ENCODE peak calls at places on chromosomes 7 and 10, in seven cellular contexts. One of them, this sample, is unnamed. For H3K36me3 and H3K27me3, the result is how much of the 10 kb centered on the place peaks cover.

GRCh38 chr10:117511601-117512390 is 30.8 kb upstream of the EMX2 start:
- DNase-seq in colonic mucosa: no peak
- DNase-seq in PC-3: no peak
- DNase-seq in GM23338: no peak
- DNase-seq in tibial artery: no peak
- DNase-seq in kidney epithelial cell: no peak
- DNase-seq in left ventricle myocardium inferior: no peak
- DNase-seq in this sample: no peak

GRCh38 chr7:123075838-123076462 is 80.5 kb upstream of the TAS2R16 start:
- DNase-seq in tibial artery: no peak
- DNase-seq in left ventricle myocardium inferior: no peak
- DNase-seq in GM23338: no peak
- DNase-seq in kidney epithelial cell: no peak
- DNase-seq in colonic mucosa: no peak
- DNase-seq in PC-3: no peak
- DNase-seq in this sample: no peak

GRCh38 chr10:44358080-44358771 is 26.7 kb downstream of the CXCL12 start:
- DNase-seq in tibial artery: no peak
- DNase-seq in kidney epithelial cell: no peak
- DNase-seq in PC-3: no peak
- DNase-seq in GM23338: no peak
- DNase-seq in left ventricle myocardium inferior: no peak
- DNase-seq in colonic mucosa: no peak
- DNase-seq in this sample: no peak

GRCh38 chr7:100895956-100896742 is 461 bp upstream of the ACHE start:
- DNase-seq in kidney epithelial cell: no peak
- DNase-seq in PC-3: no peak
- DNase-seq in tibial artery: no peak
- DNase-seq in left ventricle myocardium inferior: peak
- DNase-seq in colonic mucosa: peak
- DNase-seq in GM23338: peak
- DNase-seq in this sample: no peak

GRCh38 chr10:89679986-89680385 is 21.4 kb upstream of the KIF20B start:
- DNase-seq in left ventricle myocardium inferior: no peak
- DNase-seq in tibial artery: no peak
- DNase-seq in GM23338: no peak
- DNase-seq in PC-3: no peak
- DNase-seq in colonic mucosa: no peak
- DNase-seq in kidney epithelial cell: no peak
- DNase-seq in this sample: no peak

GRCh38 chr7:50711271-50712175 is 71.2 kb downstream of the GRB10 start:
- DNase-seq in colonic mucosa: no peak
- DNase-seq in PC-3: peak
- DNase-seq in left ventricle myocardium inferior: peak
- DNase-seq in tibial artery: peak
- DNase-seq in GM23338: no peak
- DNase-seq in kidney epithelial cell: no peak
- DNase-seq in this sample: no peak

GRCh38 chr7:27846388-27846787 is 106.4 kb downstream of the TAX1BP1 start:
- DNase-seq in left ventricle myocardium inferior: no peak
- DNase-seq in tibial artery: no peak
- DNase-seq in PC-3: no peak
- DNase-seq in colonic mucosa: no peak
- DNase-seq in GM23338: no peak
- DNase-seq in kidney epithelial cell: no peak
- DNase-seq in this sample: no peak

GRCh38 chr7:108973075-108973474 is 403.4 kb downstream of the DNAJB9 start:
- DNase-seq in left ventricle myocardium inferior: no peak
- DNase-seq in PC-3: no peak
- DNase-seq in colonic mucosa: no peak
- DNase-seq in tibial artery: no peak
- DNase-seq in kidney epithelial cell: no peak
- DNase-seq in GM23338: peak
- DNase-seq in this sample: no peak

GRCh38 chr10:31929260-31929985 is 792 bp upstream of the ARHGAP12 start:
- DNase-seq in left ventricle myocardium inferior: peak
- DNase-seq in colonic mucosa: peak
- DNase-seq in GM23338: peak
- DNase-seq in kidney epithelial cell: no peak
- DNase-seq in PC-3: peak
- DNase-seq in tibial artery: peak
- DNase-seq in this sample: no peak

DNA sequence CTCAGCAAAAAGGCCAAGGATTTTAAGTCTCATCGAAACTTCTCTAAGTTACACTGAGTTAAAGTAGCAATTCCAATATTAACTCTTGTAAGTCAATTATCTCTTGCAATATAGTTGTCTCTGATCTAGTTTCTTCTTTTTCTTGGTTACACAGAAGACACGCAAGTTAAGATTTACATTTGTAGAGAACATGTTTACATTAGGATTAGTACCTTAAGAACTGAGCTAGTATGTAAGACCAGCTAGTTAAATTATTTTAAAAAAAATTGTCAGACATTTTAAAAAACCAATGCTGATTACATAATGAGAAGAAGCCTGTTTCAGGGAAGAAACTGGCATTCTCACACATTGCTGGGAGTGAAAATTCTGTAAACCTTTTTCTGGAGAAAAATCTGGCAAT is 31.4 kb downstream of the FRA10AC1 start:
- DNase-seq in tibial artery: no peak
- DNase-seq in GM23338: no peak
- DNase-seq in PC-3: no peak
- DNase-seq in left ventricle myocardium inferior: no peak
- DNase-seq in kidney epithelial cell: no peak
- DNase-seq in colonic mucosa: no peak
- DNase-seq in this sample: no peak
- H3K36me3 ChIP-seq in tibial artery: half or more
- H3K36me3 ChIP-seq in GM23338: under half
- H3K36me3 ChIP-seq in PC-3: under half
- H3K36me3 ChIP-seq in left ventricle myocardium inferior: half or more
- H3K36me3 ChIP-seq in kidney epithelial cell: under half
- H3K36me3 ChIP-seq in colonic mucosa: under half
- H3K36me3 ChIP-seq in this sample: under half

GRCh38 chr7:142443614-142444013 is 185.8 kb upstream of the PRSS58 start:
- DNase-seq in kidney epithelial cell: no peak
- DNase-seq in colonic mucosa: no peak
- DNase-seq in tibial artery: no peak
- DNase-seq in PC-3: peak
- DNase-seq in left ventricle myocardium inferior: no peak
- DNase-seq in GM23338: no peak
- DNase-seq in this sample: no peak

GRCh38 chr7:142441074-142441403 is 183.2 kb upstream of the PRSS58 start:
- DNase-seq in tibial artery: no peak
- DNase-seq in kidney epithelial cell: no peak
- DNase-seq in GM23338: peak
- DNase-seq in PC-3: peak
- DNase-seq in colonic mucosa: no peak
- DNase-seq in left ventricle myocardium inferior: no peak
- DNase-seq in this sample: no peak

GRCh38 chr7:142450206-142450605 is 192.3 kb upstream of the PRSS58 start:
- DNase-seq in colonic mucosa: no peak
- DNase-seq in tibial artery: no peak
- DNase-seq in left ventricle myocardium inferior: no peak
- DNase-seq in PC-3: no peak
- DNase-seq in kidney epithelial cell: no peak
- DNase-seq in GM23338: no peak
- DNase-seq in this sample: no peak

GRCh38 chr7:142440219-142441073 is 182.6 kb upstream of the PRSS58 start:
- DNase-seq in GM23338: no peak
- DNase-seq in colonic mucosa: no peak
- DNase-seq in tibial artery: no peak
- DNase-seq in PC-3: peak
- DNase-seq in kidney epithelial cell: peak
- DNase-seq in left ventricle myocardium inferior: no peak
- DNase-seq in this sample: peak

GRCh38 chr7:142445019-142445686 is 187.3 kb upstream of the PRSS58 start:
- DNase-seq in PC-3: peak
- DNase-seq in tibial artery: no peak
- DNase-seq in left ventricle myocardium inferior: no peak
- DNase-seq in GM23338: peak
- DNase-seq in kidney epithelial cell: no peak
- DNase-seq in colonic mucosa: no peak
- DNase-seq in this sample: no peak
- TF ChIP-seq CTCF in PC-3: peak
- TF ChIP-seq CTCF in tibial artery: no peak
- TF ChIP-seq CTCF in left ventricle myocardium inferior: no peak
- TF ChIP-seq CTCF in GM23338: peak
- TF ChIP-seq CTCF in kidney epithelial cell: no peak
- TF ChIP-seq CTCF in colonic mucosa: no peak
- TF ChIP-seq CTCF in this sample: peak

DNA sequence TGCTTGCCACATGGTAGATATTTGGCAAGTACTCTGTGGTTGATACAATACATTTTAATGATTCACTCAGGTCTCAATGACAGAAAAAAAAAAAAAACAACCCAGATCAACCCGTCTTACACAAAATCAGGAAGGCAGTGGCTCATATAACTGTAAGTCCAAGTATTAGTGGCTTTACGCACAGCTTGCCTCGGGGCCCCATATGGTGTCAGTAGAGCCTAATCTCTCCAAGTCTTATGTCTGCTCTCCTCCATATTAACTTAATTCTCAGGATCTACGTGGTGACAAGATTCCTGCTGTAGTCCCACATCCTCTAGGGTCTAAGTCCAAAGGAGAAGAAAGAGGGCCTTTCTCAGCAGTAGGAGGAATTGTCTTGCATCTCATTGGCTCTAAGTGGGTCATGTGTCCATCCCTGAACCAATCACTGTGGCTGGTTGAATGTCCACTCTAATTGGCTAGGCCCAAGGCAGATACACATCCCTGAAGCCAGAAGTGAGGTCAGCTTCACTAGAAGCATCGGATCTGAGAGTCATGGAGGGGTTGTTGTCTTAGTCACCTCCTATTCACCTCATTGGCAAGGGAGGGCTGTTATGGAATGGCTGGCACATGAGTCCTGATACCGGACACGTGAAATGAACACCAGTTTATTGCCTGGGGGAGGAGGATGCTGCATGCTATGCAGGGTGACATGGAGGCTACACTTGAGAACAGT is 20.4 kb upstream of the PLPP4 start:
- DNase-seq in kidney epithelial cell: no peak
- DNase-seq in PC-3: peak
- DNase-seq in colonic mucosa: no peak
- DNase-seq in GM23338: no peak
- DNase-seq in left ventricle myocardium inferior: no peak
- DNase-seq in tibial artery: no peak
- DNase-seq in this sample: no peak
- H3K27me3 ChIP-seq in kidney epithelial cell: under half
- H3K27me3 ChIP-seq in PC-3: under half
- H3K27me3 ChIP-seq in colonic mucosa: under half
- H3K27me3 ChIP-seq in GM23338: under half
- H3K27me3 ChIP-seq in left ventricle myocardium inferior: under half
- H3K27me3 ChIP-seq in tibial artery: under half
- H3K27me3 ChIP-seq in this sample: under half

GRCh38 chr10:125128397-125129075 is 31.8 kb downstream of the CTBP2 start:
- DNase-seq in GM23338: no peak
- DNase-seq in kidney epithelial cell: no peak
- DNase-seq in colonic mucosa: no peak
- DNase-seq in tibial artery: no peak
- DNase-seq in left ventricle myocardium inferior: no peak
- DNase-seq in PC-3: no peak
- DNase-seq in this sample: no peak
- H3K36me3 ChIP-seq in GM23338: under half
- H3K36me3 ChIP-seq in kidney epithelial cell: under half
- H3K36me3 ChIP-seq in colonic mucosa: under half
- H3K36me3 ChIP-seq in tibial artery: under half
- H3K36me3 ChIP-seq in left ventricle myocardium inferior: under half
- H3K36me3 ChIP-seq in PC-3: under half
- H3K36me3 ChIP-seq in this sample: under half